ENCODE peak calls at places on chromosomes 2 and 18, in four cellular contexts. N is posterior vena cava; X is CD8-positive, alpha-beta memory T cell; U is KBM-7. I is an unnamed sample.

GRCh38 chr2:237473474-237474453 is 13.3 kb upstream of the MLPH start:
- DNase-seq in U (peak; percentile 53), X (no peak), N (no peak), I (peak; percentile 41)

GRCh38 chr2:205387350-205388045 is 294.8 kb upstream of the NRP2 start:
- DNase-seq in U (no peak), N (no peak), X (no peak), I (no peak)

GRCh38 chr2:170869036-170869435 is 52.3 kb downstream of the GAD1 start:
- DNase-seq in X (no peak), U (no peak), N (no peak), I (no peak)

GRCh38 chr2:203061346-203061745 is 46.7 kb downstream of the NBEAL1 start:
- DNase-seq in X (no peak), U (no peak), N (no peak), I (no peak)

GRCh38 chr2:98457045-98457696 is 12.5 kb downstream of the INPP4A start:
- DNase-seq in N (no peak), U (no peak), X (no peak), I (no peak)

GRCh38 chr18:13220326-13220991 is 1.9 kb downstream of the LDLRAD4 start:
- DNase-seq in X (no peak), N (no peak), U (no peak), I (no peak)

GRCh38 chr2:117958186-117958585 is 55.7 kb downstream of the CCDC93 start:
- DNase-seq in N (no peak), X (no peak), U (no peak), I (no peak)

GRCh38 chr2:219292616-219293015 is 13.4 kb downstream of the DNAJB2 start:
- DNase-seq in X (no peak), U (no peak), N (peak; percentile 68), I (no peak)

GRCh38 chr18:13809521-13810252 is 14.3 kb upstream of the MC5R start:
- DNase-seq in U (no peak), N (no peak), X (no peak), I (no peak)

GRCh38 chr2:144747571-144747970 is 227.7 kb upstream of the ZEB2 start:
- DNase-seq in U (peak; percentile 18), X (no peak), N (no peak), I (no peak)

GRCh38 chr2:85668009-85668856 is at the start of gene SFTPB:
- DNase-seq in N (no peak), X (no peak), U (no peak), I (no peak)

GRCh38 chr2:8676191-8676914 is 5.5 kb upstream of the ID2 start:
- DNase-seq in X (no peak), U (no peak), N (peak; percentile 96), I (peak; percentile 76)

GRCh38 chr18:22189431-22189830 is 20.0 kb downstream of the GATA6 start:
- DNase-seq in N (no peak), X (no peak), U (no peak), I (no peak)

GRCh38 chr18:23881778-23882177 is 132.8 kb upstream of the TTC39C start:
- DNase-seq in X (no peak), N (no peak), U (no peak), I (no peak)

GRCh38 chr18:46169464-46169941 is 65.3 kb downstream of the HAUS1 start:
- DNase-seq in X (no peak), N (no peak), U (no peak), I (peak; percentile 20)

GRCh38 chr18:68148862-68149261 is 566.0 kb downstream of the TMX3 start:
- DNase-seq in U (no peak), N (no peak), X (no peak), I (no peak)

GRCh38 chr2:239536186-239536585 is 135.4 kb upstream of the HDAC4 start:
- DNase-seq in U (no peak), X (no peak), N (peak; percentile 72), I (no peak)

GRCh38 chr2:53913721-53914120 is 54.0 kb upstream of the GPR75 start:
- DNase-seq in N (no peak), U (peak; percentile 44), X (no peak), I (no peak)

GRCh38 chr2:175097297-175097696 is 70.7 kb downstream of the ATF2 start:
- DNase-seq in X (no peak), N (no peak), U (no peak), I (no peak)

GRCh38 chr2:29014331-29014730 is 33.2 kb downstream of the TOGARAM2 start:
- DNase-seq in X (no peak), U (no peak), N (no peak), I (no peak)

GRCh38 chr18:23239350-23239692 is 104.0 kb downstream of the CABLES1 start:
- DNase-seq in U (no peak), X (no peak), N (no peak), I (no peak)

GRCh38 chr18:79934311-79935097 is 16.9 kb downstream of the SLC66A2 start:
- DNase-seq in U (peak; percentile 88), N (peak; percentile 82), X (no peak), I (no peak)

GRCh38 chr2:121099329-121100318 is 185.4 kb downstream of the TFCP2L1 start:
- DNase-seq in X (no peak), U (peak; percentile 21), N (peak; percentile 46), I (peak; percentile 34)

GRCh38 chr2:134134313-134134706 is 119.6 kb upstream of the MGAT5 start:
- DNase-seq in N (no peak), X (no peak), U (no peak), I (no peak)

GRCh38 chr2:73293534-73294171 is at the start of gene EGR4:
- DNase-seq in X (peak; percentile 85), N (peak; percentile 91), U (peak; percentile 81), I (peak; percentile 80)

GRCh38 chr2:240060977-240061591 is 7.8 kb upstream of the OR6B3 start:
- DNase-seq in N (no peak), U (peak; percentile 46), X (peak; percentile 12), I (no peak)

GRCh38 chr2:46942143-46942526 is 26.5 kb upstream of the MCFD2 start:
- DNase-seq in N (peak; percentile 87), U (peak; percentile 44), X (peak; percentile 65), I (peak; percentile 36)

GRCh38 chr2:188291617-188292445 is at the start of gene GULP1:
- DNase-seq in N (peak; percentile 90), X (no peak), U (peak; percentile 43), I (peak; percentile 37)

GRCh38 chr2:201500534-201500933 is 49.0 kb downstream of the STRADB start:
- DNase-seq in N (no peak), X (no peak), U (no peak), I (no peak)

I was measured in frontal cortex.